ENCODE peak calls at places on chromosomes 13 and 19, in four cellular contexts. Q is K562, B is WTC11, R is HepG2. Z is an unnamed sample.

GRCh38 chr19:15776991-15777787 is 10.3 kb upstream of the OR10H5 start:
- DNase-seq in R (no peak), Q (no peak), B (no peak), Z (no peak)

GRCh38 chr19:33350538-33351309 is 22.8 kb upstream of the CEBPG start:
- DNase-seq in R (no peak), Q (no peak), B (no peak), Z (no peak)

GRCh38 chr13:113930711-113931637 is 42.9 kb downstream of the C13orf46 start:
- DNase-seq in R (no peak), B (peak), Q (no peak), Z (no peak)

GRCh38 chr19:38656171-38656981 is 8.9 kb downstream of the ACTN4 start:
- DNase-seq in B (no peak), R (peak), Q (no peak), Z (no peak)

GRCh38 chr13:99468971-99469545 is 32.2 kb upstream of the TM9SF2 start:
- DNase-seq in R (no peak), Q (no peak), B (no peak), Z (no peak)

GRCh38 chr19:55345818-55346724 is 6.4 kb downstream of the KMT5C start:
- DNase-seq in B (no peak), R (no peak), Q (no peak), Z (no peak)

GRCh38 chr13:108213946-108214345 is 1.4 kb downstream of the LIG4 start:
- DNase-seq in Q (no peak), B (no peak), R (no peak), Z (no peak)

GRCh38 chr19:38288127-38288855 is 15.8 kb upstream of the C19orf33 start:
- DNase-seq in Q (no peak), R (no peak), B (no peak), Z (no peak)

GRCh38 chr19:28424041-28424440 is 788.9 kb downstream of the UQCRFS1 start:
- DNase-seq in Q (no peak), B (peak), R (no peak), Z (no peak)

GRCh38 chr13:50130686-50131051 is 115.4 kb downstream of the KCNRG start:
- DNase-seq in B (peak), R (no peak), Q (no peak), Z (no peak)

GRCh38 chr19:18306903-18307681 is 15.8 kb downstream of the LSM4 start:
- DNase-seq in R (no peak), Q (no peak), B (no peak), Z (no peak)

GRCh38 chr13:113483504-113484287 is 6.8 kb downstream of the DCUN1D2 start:
- DNase-seq in R (no peak), B (peak), Q (no peak), Z (no peak)

GRCh38 chr19:33998739-33999345 is 173.5 kb upstream of the LSM14A start:
- DNase-seq in Q (no peak), B (no peak), R (no peak), Z (no peak)

GRCh38 chr13:64428196-64428595 is 2801.9 kb downstream of the PCDH9 start:
- DNase-seq in Q (no peak), B (no peak), R (no peak), Z (no peak)

GRCh38 chr19:47107201-47107952 is 6.2 kb downstream of the ZC3H4 start:
- DNase-seq in B (no peak), Q (no peak), R (peak), Z (no peak)

GRCh38 chr19:23118400-23118799 is 1.6 kb downstream of the ZNF730 start:
- DNase-seq in R (no peak), Q (no peak), B (peak), Z (no peak)

DNA sequence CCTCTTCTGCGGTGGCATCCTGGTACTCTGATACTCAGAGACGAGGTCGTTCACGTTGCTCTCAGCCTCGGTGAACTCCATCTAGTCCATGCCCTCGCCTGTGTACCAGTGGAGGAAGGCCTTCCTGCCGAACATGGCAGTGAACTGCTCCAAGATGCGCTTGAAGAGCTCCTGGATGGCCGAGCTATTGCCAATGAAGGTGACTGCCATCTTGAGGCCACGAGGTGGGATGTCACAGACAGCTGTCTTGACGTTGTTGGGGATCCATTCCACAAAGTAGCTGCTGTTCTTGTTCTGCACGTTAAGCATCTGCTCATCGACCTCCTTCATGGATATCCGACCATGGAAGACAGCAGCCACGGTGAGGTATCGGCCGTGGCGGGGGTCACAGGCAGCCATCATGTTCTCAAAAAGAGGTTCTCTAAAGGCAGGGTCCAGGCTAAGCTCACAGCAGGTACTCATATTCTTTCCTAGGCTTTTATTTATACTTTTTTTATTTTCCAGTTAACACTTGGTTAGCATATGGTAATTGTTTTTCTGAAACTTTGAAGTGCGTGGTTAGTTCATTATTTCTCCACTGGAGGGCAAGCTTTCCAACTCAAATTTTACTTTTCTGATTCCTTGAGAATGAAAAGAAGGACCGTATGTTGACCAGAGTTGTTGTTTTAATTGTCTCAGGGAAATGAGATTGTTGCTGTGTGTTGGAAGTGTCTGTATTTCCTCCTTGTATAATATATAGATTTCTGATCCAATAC is 72.4 kb upstream of the RGCC start:
- DNase-seq in R (no peak), B (no peak), Q (no peak), Z (peak)
- TF ChIP-seq ELF4 in R (no peak), B (no peak), Q (no peak), Z (no peak)

GRCh38 chr19:57807541-57807940 is 7.2 kb downstream of the ZNF552 start:
- DNase-seq in R (no peak), B (no peak), Q (no peak), Z (no peak)

GRCh38 chr19:57803265-57803593 is 11.5 kb downstream of the ZNF552 start:
- DNase-seq in R (no peak), Q (no peak), B (no peak), Z (no peak)

GRCh38 chr19:57800696-57801095 is 14.0 kb downstream of the ZNF552 start:
- DNase-seq in R (no peak), B (no peak), Q (no peak), Z (no peak)

GRCh38 chr19:57802269-57802668 is 12.4 kb downstream of the ZNF552 start:
- DNase-seq in R (no peak), B (peak), Q (no peak), Z (no peak)

GRCh38 chr19:57803594-57804325 is 11.0 kb downstream of the ZNF552 start:
- DNase-seq in Q (no peak), R (peak), B (peak), Z (no peak)
- TF ChIP-seq ELF4 in Q (no peak), R (no peak), B (no peak), Z (no peak)

DNA sequence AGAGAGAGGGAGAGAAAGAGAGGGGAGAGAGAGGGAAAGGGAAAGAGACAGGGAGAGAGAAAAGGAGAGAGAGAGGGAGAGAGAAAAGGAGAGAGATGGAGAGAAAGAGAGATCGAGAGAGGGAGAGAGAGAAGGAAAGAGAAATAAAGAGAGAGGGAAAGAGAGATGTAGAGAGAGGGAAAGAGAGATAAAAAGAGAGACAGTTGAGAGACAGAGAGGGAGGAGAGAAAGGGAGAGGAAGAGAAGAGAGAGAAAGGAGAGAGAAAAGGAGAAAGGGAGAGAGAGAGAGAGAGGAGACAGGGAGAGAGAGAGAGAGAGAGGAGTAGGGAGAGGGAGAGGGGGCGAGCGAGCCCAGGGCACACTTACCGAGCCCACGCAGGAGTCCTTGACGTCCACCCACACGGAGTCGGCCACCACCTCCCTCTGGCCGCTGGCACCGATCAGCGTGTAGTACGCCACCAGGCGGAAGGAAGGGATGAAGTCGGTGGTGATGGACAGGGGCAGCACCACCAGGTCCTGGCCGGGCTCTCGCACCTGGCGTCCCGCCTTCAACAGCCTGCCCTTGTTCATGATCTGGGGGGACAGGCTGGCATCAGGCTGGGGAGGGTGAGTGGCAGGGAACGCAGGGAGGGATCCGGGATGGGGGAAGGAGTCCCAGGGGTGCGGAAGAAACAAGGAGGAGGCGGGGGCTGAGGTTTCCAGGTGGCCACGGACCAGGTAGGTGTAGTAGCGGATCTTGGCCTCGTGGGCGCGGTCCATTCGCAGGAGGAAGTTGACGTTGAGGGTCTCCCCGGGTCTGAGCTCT is 10.0 kb downstream of the C3 start:
- DNase-seq in B (peak), R (no peak), Q (peak), Z (no peak)
- TF ChIP-seq ELF4 in B (no peak), R (no peak), Q (no peak), Z (no peak)

DNA sequence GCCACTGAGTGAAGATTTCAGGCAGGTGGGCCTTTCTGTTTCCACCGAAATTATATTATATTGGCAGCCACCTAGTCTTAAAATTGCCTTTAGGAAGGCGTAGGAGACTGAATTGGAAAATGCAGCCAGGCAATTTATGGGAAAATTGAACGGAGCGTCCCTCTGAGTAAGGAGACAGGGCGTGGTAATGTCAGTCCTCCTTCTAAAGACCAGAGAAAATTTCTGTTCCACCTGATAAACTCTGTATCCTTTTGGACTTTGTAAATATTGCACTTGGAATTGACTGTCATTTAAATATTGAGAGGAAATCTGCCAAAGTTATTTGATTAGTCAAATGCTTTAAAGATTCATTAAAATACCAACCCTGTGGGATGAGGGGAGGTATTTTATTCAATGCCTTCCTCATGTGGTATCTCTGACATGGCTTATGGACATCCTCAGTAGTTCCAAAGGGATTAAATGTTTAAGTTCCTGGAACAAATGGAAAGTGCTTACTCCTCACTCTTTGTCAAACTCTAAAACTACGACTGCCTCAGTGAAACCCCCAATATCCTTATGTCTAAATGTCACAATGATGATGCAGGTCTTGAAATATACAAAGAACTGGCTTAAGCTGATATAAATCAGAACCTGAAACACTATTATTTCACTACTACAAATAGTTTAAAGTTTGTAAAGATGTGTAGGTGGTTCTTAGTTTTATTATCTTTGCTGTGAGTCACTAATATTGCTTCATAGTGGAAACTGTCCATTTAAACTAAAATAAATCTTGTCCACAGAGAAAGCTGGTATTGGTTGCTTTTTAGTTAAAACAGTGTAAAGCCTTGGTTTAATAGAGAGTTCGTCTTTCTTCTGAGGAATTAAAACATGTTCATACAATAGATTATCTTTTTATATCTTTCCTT is 203.2 kb downstream of the FGF14 start:
- DNase-seq in Q (no peak), B (no peak), R (no peak), Z (no peak)
- TF ChIP-seq ELF4 in Q (no peak), B (no peak), R (no peak), Z (no peak)

DNA sequence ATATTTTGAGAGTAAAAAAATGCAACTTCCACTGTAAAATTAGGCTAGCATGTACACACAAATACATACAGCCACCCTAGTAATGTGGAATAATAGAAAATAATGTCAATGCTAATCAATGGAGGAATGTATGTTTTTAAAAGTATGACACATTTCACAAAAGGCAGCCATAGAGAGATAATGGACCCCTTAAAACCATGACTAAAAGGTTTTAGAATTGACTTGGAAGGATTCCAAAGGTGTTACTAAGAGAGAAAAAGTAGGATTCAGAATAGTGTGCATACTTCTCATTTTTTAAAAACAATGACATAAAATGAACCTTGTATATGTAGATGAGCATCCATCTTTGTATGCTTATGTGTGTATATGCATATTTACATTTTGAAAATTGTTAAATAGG is 597.9 kb upstream of the PCDH9 start:
- DNase-seq in R (no peak), B (no peak), Q (no peak), Z (no peak)
- TF ChIP-seq ELF4 in R (no peak), B (no peak), Q (no peak), Z (no peak)

GRCh38 chr19:41355802-41356201 is 2.1 kb upstream of the TGFB1 start:
- DNase-seq in Q (no peak), B (no peak), R (no peak), Z (no peak)
- TF ChIP-seq ELF4 in Q (no peak), B (no peak), R (no peak), Z (no peak)

GRCh38 chr13:93736111-93736510 is 509.5 kb downstream of the GPC6 start:
- DNase-seq in B (no peak), R (no peak), Q (no peak), Z (no peak)

GRCh38 chr13:93736909-93737308 is 510.3 kb downstream of the GPC6 start:
- DNase-seq in B (no peak), R (no peak), Q (no peak), Z (no peak)

GRCh38 chr13:93744886-93745285 is 518.3 kb downstream of the GPC6 start:
- DNase-seq in R (no peak), Q (no peak), B (peak), Z (no peak)

GRCh38 chr13:93744033-93744432 is 517.4 kb downstream of the GPC6 start:
- DNase-seq in Q (no peak), R (no peak), B (no peak), Z (no peak)

DNA sequence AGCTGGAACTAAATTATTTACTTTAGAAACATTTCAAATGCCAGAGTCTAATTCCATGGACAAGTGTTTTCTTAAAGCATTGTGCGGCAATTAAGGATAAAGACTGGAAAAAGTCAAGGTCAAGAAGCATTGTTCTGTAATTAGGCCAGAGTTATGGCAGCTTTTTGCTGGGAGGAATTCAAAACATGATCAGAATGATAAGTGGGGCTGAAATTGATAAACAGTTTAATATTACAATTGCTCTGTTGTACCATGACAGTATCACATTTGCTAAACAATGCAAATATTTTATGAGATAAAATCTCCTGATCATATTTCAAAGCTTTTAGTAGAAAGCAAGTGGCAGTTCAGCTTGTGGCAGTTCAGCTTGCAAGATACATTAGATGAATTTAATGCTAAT is 513.7 kb downstream of the GPC6 start:
- DNase-seq in B (no peak), Q (no peak), R (no peak), Z (no peak)
- TF ChIP-seq ELF4 in B (no peak), Q (no peak), R (no peak), Z (no peak)

Z was measured in HEK293T.